ENCODE peak calls at places on chromosomes 3 and 15, in nine cellular contexts. One of them, this sample, is unnamed.
A peak's percentile ranks its signal among the peaks of the same experiment; 100 is the strongest.

GRCh38 chr3:89358281-89358680 is 250.9 kb downstream of the EPHA3 start:
- DNase-seq in activated CD4-positive, alpha-beta T cell treated with anti-CD3 and anti-CD28 coated beads for 1 hour: no peak
- DNase-seq in colonic mucosa: no peak
- DNase-seq in naive thymus-derived CD8-positive, alpha-beta T cell: no peak
- DNase-seq in EH: no peak
- DNase-seq in stimulated activated CD4-positive, alpha-beta T cell treated with anti-CD3 and anti-CD28 coated beads, Interleukin-12 subunit alpha, Interleukin-12 subunit beta, amount 100 ng/mL, for 24 hours: no peak
- DNase-seq in mesendoderm: no peak
- DNase-seq in cardiac fibroblast: no peak
- DNase-seq in iPS DF 6.9: no peak
- DNase-seq in this sample: no peak

GRCh38 chr3:50487181-50487580 is 16.3 kb downstream of the CACNA2D2 start:
- DNase-seq in iPS DF 6.9: no peak
- DNase-seq in naive thymus-derived CD8-positive, alpha-beta T cell: no peak
- DNase-seq in EH: no peak
- DNase-seq in stimulated activated CD4-positive, alpha-beta T cell treated with anti-CD3 and anti-CD28 coated beads, Interleukin-12 subunit alpha, Interleukin-12 subunit beta, amount 100 ng/mL, for 24 hours: no peak
- DNase-seq in activated CD4-positive, alpha-beta T cell treated with anti-CD3 and anti-CD28 coated beads for 1 hour: no peak
- DNase-seq in cardiac fibroblast: no peak
- DNase-seq in colonic mucosa: no peak
- DNase-seq in mesendoderm: no peak
- DNase-seq in this sample: no peak

GRCh38 chr3:112302881-112303761 is 9.1 kb upstream of the SLC9C1 start:
- DNase-seq in iPS DF 6.9: peak; percentile 91
- DNase-seq in mesendoderm: peak; percentile 96
- DNase-seq in EH: no peak
- DNase-seq in naive thymus-derived CD8-positive, alpha-beta T cell: no peak
- DNase-seq in stimulated activated CD4-positive, alpha-beta T cell treated with anti-CD3 and anti-CD28 coated beads, Interleukin-12 subunit alpha, Interleukin-12 subunit beta, amount 100 ng/mL, for 24 hours: no peak
- DNase-seq in cardiac fibroblast: no peak
- DNase-seq in colonic mucosa: no peak
- DNase-seq in activated CD4-positive, alpha-beta T cell treated with anti-CD3 and anti-CD28 coated beads for 1 hour: no peak
- DNase-seq in this sample: peak; percentile 90

GRCh38 chr15:41791970-41792637 is 17.8 kb downstream of the MAPKBP1 start:
- DNase-seq in EH: no peak
- DNase-seq in iPS DF 6.9: no peak
- DNase-seq in stimulated activated CD4-positive, alpha-beta T cell treated with anti-CD3 and anti-CD28 coated beads, Interleukin-12 subunit alpha, Interleukin-12 subunit beta, amount 100 ng/mL, for 24 hours: no peak
- DNase-seq in activated CD4-positive, alpha-beta T cell treated with anti-CD3 and anti-CD28 coated beads for 1 hour: no peak
- DNase-seq in colonic mucosa: no peak
- DNase-seq in mesendoderm: no peak
- DNase-seq in naive thymus-derived CD8-positive, alpha-beta T cell: no peak
- DNase-seq in cardiac fibroblast: no peak
- DNase-seq in this sample: no peak

GRCh38 chr15:57696146-57696545 is 10.4 kb upstream of the POLR2M start:
- DNase-seq in cardiac fibroblast: no peak
- DNase-seq in activated CD4-positive, alpha-beta T cell treated with anti-CD3 and anti-CD28 coated beads for 1 hour: no peak
- DNase-seq in stimulated activated CD4-positive, alpha-beta T cell treated with anti-CD3 and anti-CD28 coated beads, Interleukin-12 subunit alpha, Interleukin-12 subunit beta, amount 100 ng/mL, for 24 hours: no peak
- DNase-seq in iPS DF 6.9: no peak
- DNase-seq in EH: no peak
- DNase-seq in mesendoderm: peak; percentile 40
- DNase-seq in colonic mucosa: no peak
- DNase-seq in naive thymus-derived CD8-positive, alpha-beta T cell: no peak
- DNase-seq in this sample: no peak

GRCh38 chr15:95929232-95929846 is 401.2 kb upstream of the NR2F2 start:
- DNase-seq in iPS DF 6.9: no peak
- DNase-seq in EH: no peak
- DNase-seq in cardiac fibroblast: peak; percentile 8
- DNase-seq in activated CD4-positive, alpha-beta T cell treated with anti-CD3 and anti-CD28 coated beads for 1 hour: no peak
- DNase-seq in mesendoderm: no peak
- DNase-seq in naive thymus-derived CD8-positive, alpha-beta T cell: no peak
- DNase-seq in stimulated activated CD4-positive, alpha-beta T cell treated with anti-CD3 and anti-CD28 coated beads, Interleukin-12 subunit alpha, Interleukin-12 subunit beta, amount 100 ng/mL, for 24 hours: no peak
- DNase-seq in colonic mucosa: no peak
- DNase-seq in this sample: no peak

GRCh38 chr3:181999314-181999713 is 287.6 kb downstream of the SOX2 start:
- DNase-seq in mesendoderm: no peak
- DNase-seq in iPS DF 6.9: no peak
- DNase-seq in naive thymus-derived CD8-positive, alpha-beta T cell: no peak
- DNase-seq in stimulated activated CD4-positive, alpha-beta T cell treated with anti-CD3 and anti-CD28 coated beads, Interleukin-12 subunit alpha, Interleukin-12 subunit beta, amount 100 ng/mL, for 24 hours: no peak
- DNase-seq in cardiac fibroblast: no peak
- DNase-seq in activated CD4-positive, alpha-beta T cell treated with anti-CD3 and anti-CD28 coated beads for 1 hour: no peak
- DNase-seq in EH: no peak
- DNase-seq in colonic mucosa: no peak
- DNase-seq in this sample: no peak

GRCh38 chr15:25136119-25136518 is 181.3 kb downstream of the SNRPN start:
- DNase-seq in EH: peak; percentile 5
- DNase-seq in naive thymus-derived CD8-positive, alpha-beta T cell: no peak
- DNase-seq in colonic mucosa: no peak
- DNase-seq in activated CD4-positive, alpha-beta T cell treated with anti-CD3 and anti-CD28 coated beads for 1 hour: no peak
- DNase-seq in cardiac fibroblast: peak; percentile 32
- DNase-seq in iPS DF 6.9: no peak
- DNase-seq in mesendoderm: peak; percentile 62
- DNase-seq in stimulated activated CD4-positive, alpha-beta T cell treated with anti-CD3 and anti-CD28 coated beads, Interleukin-12 subunit alpha, Interleukin-12 subunit beta, amount 100 ng/mL, for 24 hours: no peak
- DNase-seq in this sample: peak; percentile 13

GRCh38 chr3:194740859-194741486 is 55.3 kb downstream of the FAM43A start:
- DNase-seq in naive thymus-derived CD8-positive, alpha-beta T cell: no peak
- DNase-seq in mesendoderm: peak; percentile 93
- DNase-seq in EH: peak; percentile 68
- DNase-seq in iPS DF 6.9: no peak
- DNase-seq in stimulated activated CD4-positive, alpha-beta T cell treated with anti-CD3 and anti-CD28 coated beads, Interleukin-12 subunit alpha, Interleukin-12 subunit beta, amount 100 ng/mL, for 24 hours: no peak
- DNase-seq in colonic mucosa: no peak
- DNase-seq in cardiac fibroblast: peak; percentile 89
- DNase-seq in activated CD4-positive, alpha-beta T cell treated with anti-CD3 and anti-CD28 coated beads for 1 hour: no peak
- DNase-seq in this sample: peak; percentile 81

GRCh38 chr3:25885544-25885943 is 95.7 kb downstream of the OXSM start:
- DNase-seq in activated CD4-positive, alpha-beta T cell treated with anti-CD3 and anti-CD28 coated beads for 1 hour: no peak
- DNase-seq in stimulated activated CD4-positive, alpha-beta T cell treated with anti-CD3 and anti-CD28 coated beads, Interleukin-12 subunit alpha, Interleukin-12 subunit beta, amount 100 ng/mL, for 24 hours: no peak
- DNase-seq in EH: peak; percentile 31
- DNase-seq in mesendoderm: peak; percentile 68
- DNase-seq in naive thymus-derived CD8-positive, alpha-beta T cell: no peak
- DNase-seq in colonic mucosa: no peak
- DNase-seq in cardiac fibroblast: peak; percentile 9
- DNase-seq in iPS DF 6.9: no peak
- DNase-seq in this sample: peak; percentile 63

GRCh38 chr15:52288051-52288942 is 7.3 kb downstream of the MYO5C start:
- DNase-seq in naive thymus-derived CD8-positive, alpha-beta T cell: no peak
- DNase-seq in stimulated activated CD4-positive, alpha-beta T cell treated with anti-CD3 and anti-CD28 coated beads, Interleukin-12 subunit alpha, Interleukin-12 subunit beta, amount 100 ng/mL, for 24 hours: no peak
- DNase-seq in mesendoderm: peak; percentile 41
- DNase-seq in iPS DF 6.9: no peak
- DNase-seq in cardiac fibroblast: peak; percentile 6
- DNase-seq in colonic mucosa: peak; percentile 90
- DNase-seq in EH: peak; percentile 16
- DNase-seq in activated CD4-positive, alpha-beta T cell treated with anti-CD3 and anti-CD28 coated beads for 1 hour: no peak
- DNase-seq in this sample: peak; percentile 76

GRCh38 chr15:79408041-79408440 is 24.1 kb upstream of the MINAR1 start:
- DNase-seq in stimulated activated CD4-positive, alpha-beta T cell treated with anti-CD3 and anti-CD28 coated beads, Interleukin-12 subunit alpha, Interleukin-12 subunit beta, amount 100 ng/mL, for 24 hours: no peak
- DNase-seq in mesendoderm: peak; percentile 38
- DNase-seq in iPS DF 6.9: no peak
- DNase-seq in colonic mucosa: no peak
- DNase-seq in naive thymus-derived CD8-positive, alpha-beta T cell: no peak
- DNase-seq in EH: peak; percentile 49
- DNase-seq in activated CD4-positive, alpha-beta T cell treated with anti-CD3 and anti-CD28 coated beads for 1 hour: no peak
- DNase-seq in cardiac fibroblast: no peak
- DNase-seq in this sample: no peak

GRCh38 chr15:50971115-50971514 is 62.6 kb downstream of the AP4E1 start:
- DNase-seq in naive thymus-derived CD8-positive, alpha-beta T cell: no peak
- DNase-seq in activated CD4-positive, alpha-beta T cell treated with anti-CD3 and anti-CD28 coated beads for 1 hour: no peak
- DNase-seq in EH: no peak
- DNase-seq in mesendoderm: no peak
- DNase-seq in cardiac fibroblast: no peak
- DNase-seq in iPS DF 6.9: no peak
- DNase-seq in stimulated activated CD4-positive, alpha-beta T cell treated with anti-CD3 and anti-CD28 coated beads, Interleukin-12 subunit alpha, Interleukin-12 subunit beta, amount 100 ng/mL, for 24 hours: no peak
- DNase-seq in colonic mucosa: no peak
- DNase-seq in this sample: no peak

GRCh38 chr3:66498718-66499611 is 1.9 kb downstream of the LRIG1 start:
- DNase-seq in naive thymus-derived CD8-positive, alpha-beta T cell: no peak
- DNase-seq in EH: no peak
- DNase-seq in activated CD4-positive, alpha-beta T cell treated with anti-CD3 and anti-CD28 coated beads for 1 hour: no peak
- DNase-seq in colonic mucosa: peak; percentile 58
- DNase-seq in iPS DF 6.9: no peak
- DNase-seq in stimulated activated CD4-positive, alpha-beta T cell treated with anti-CD3 and anti-CD28 coated beads, Interleukin-12 subunit alpha, Interleukin-12 subunit beta, amount 100 ng/mL, for 24 hours: no peak
- DNase-seq in cardiac fibroblast: peak; percentile 15
- DNase-seq in mesendoderm: no peak
- DNase-seq in this sample: no peak

GRCh38 chr3:27677554-27677953 is 44.6 kb downstream of the EOMES start:
- DNase-seq in activated CD4-positive, alpha-beta T cell treated with anti-CD3 and anti-CD28 coated beads for 1 hour: no peak
- DNase-seq in cardiac fibroblast: peak; percentile 99
- DNase-seq in stimulated activated CD4-positive, alpha-beta T cell treated with anti-CD3 and anti-CD28 coated beads, Interleukin-12 subunit alpha, Interleukin-12 subunit beta, amount 100 ng/mL, for 24 hours: no peak
- DNase-seq in colonic mucosa: no peak
- DNase-seq in EH: peak; percentile 95
- DNase-seq in naive thymus-derived CD8-positive, alpha-beta T cell: no peak
- DNase-seq in iPS DF 6.9: no peak
- DNase-seq in mesendoderm: no peak
- DNase-seq in this sample: no peak

GRCh38 chr15:40279437-40280141 is 3.3 kb downstream of the ANKRD63 start:
- DNase-seq in stimulated activated CD4-positive, alpha-beta T cell treated with anti-CD3 and anti-CD28 coated beads, Interleukin-12 subunit alpha, Interleukin-12 subunit beta, amount 100 ng/mL, for 24 hours: peak; percentile 21
- DNase-seq in mesendoderm: peak; percentile 78
- DNase-seq in activated CD4-positive, alpha-beta T cell treated with anti-CD3 and anti-CD28 coated beads for 1 hour: peak; percentile 52
- DNase-seq in colonic mucosa: peak; percentile 82
- DNase-seq in EH: peak; percentile 58
- DNase-seq in cardiac fibroblast: peak; percentile 60
- DNase-seq in naive thymus-derived CD8-positive, alpha-beta T cell: peak; percentile 57
- DNase-seq in iPS DF 6.9: no peak
- DNase-seq in this sample: peak; percentile 91

GRCh38 chr3:79063629-79064028 is 704.2 kb downstream of the ROBO1 start:
- DNase-seq in iPS DF 6.9: no peak
- DNase-seq in naive thymus-derived CD8-positive, alpha-beta T cell: no peak
- DNase-seq in colonic mucosa: no peak
- DNase-seq in mesendoderm: no peak
- DNase-seq in activated CD4-positive, alpha-beta T cell treated with anti-CD3 and anti-CD28 coated beads for 1 hour: no peak
- DNase-seq in stimulated activated CD4-positive, alpha-beta T cell treated with anti-CD3 and anti-CD28 coated beads, Interleukin-12 subunit alpha, Interleukin-12 subunit beta, amount 100 ng/mL, for 24 hours: no peak
- DNase-seq in EH: peak; percentile 47
- DNase-seq in cardiac fibroblast: no peak
- DNase-seq in this sample: no peak

GRCh38 chr3:108394563-108394962 is 98.2 kb downstream of the HHLA2 start:
- DNase-seq in mesendoderm: no peak
- DNase-seq in iPS DF 6.9: no peak
- DNase-seq in stimulated activated CD4-positive, alpha-beta T cell treated with anti-CD3 and anti-CD28 coated beads, Interleukin-12 subunit alpha, Interleukin-12 subunit beta, amount 100 ng/mL, for 24 hours: no peak
- DNase-seq in cardiac fibroblast: no peak
- DNase-seq in EH: no peak
- DNase-seq in naive thymus-derived CD8-positive, alpha-beta T cell: no peak
- DNase-seq in activated CD4-positive, alpha-beta T cell treated with anti-CD3 and anti-CD28 coated beads for 1 hour: no peak
- DNase-seq in colonic mucosa: no peak
- DNase-seq in this sample: no peak

GRCh38 chr3:135125171-135125801 is 330.2 kb downstream of the EPHB1 start:
- DNase-seq in cardiac fibroblast: peak; percentile 33
- DNase-seq in iPS DF 6.9: peak; percentile 31
- DNase-seq in naive thymus-derived CD8-positive, alpha-beta T cell: no peak
- DNase-seq in activated CD4-positive, alpha-beta T cell treated with anti-CD3 and anti-CD28 coated beads for 1 hour: no peak
- DNase-seq in stimulated activated CD4-positive, alpha-beta T cell treated with anti-CD3 and anti-CD28 coated beads, Interleukin-12 subunit alpha, Interleukin-12 subunit beta, amount 100 ng/mL, for 24 hours: no peak
- DNase-seq in mesendoderm: peak; percentile 56
- DNase-seq in colonic mucosa: no peak
- DNase-seq in EH: peak; percentile 53
- DNase-seq in this sample: peak; percentile 11

GRCh38 chr15:79378394-79379158 is 53.6 kb upstream of the MINAR1 start:
- DNase-seq in EH: peak; percentile 13
- DNase-seq in activated CD4-positive, alpha-beta T cell treated with anti-CD3 and anti-CD28 coated beads for 1 hour: no peak
- DNase-seq in iPS DF 6.9: no peak
- DNase-seq in mesendoderm: no peak
- DNase-seq in colonic mucosa: no peak
- DNase-seq in naive thymus-derived CD8-positive, alpha-beta T cell: no peak
- DNase-seq in stimulated activated CD4-positive, alpha-beta T cell treated with anti-CD3 and anti-CD28 coated beads, Interleukin-12 subunit alpha, Interleukin-12 subunit beta, amount 100 ng/mL, for 24 hours: no peak
- DNase-seq in cardiac fibroblast: peak; percentile 35
- DNase-seq in this sample: no peak

GRCh38 chr15:38128389-38128788 is 124.2 kb upstream of the SPRED1 start:
- DNase-seq in iPS DF 6.9: no peak
- DNase-seq in cardiac fibroblast: peak; percentile 69
- DNase-seq in colonic mucosa: no peak
- DNase-seq in naive thymus-derived CD8-positive, alpha-beta T cell: no peak
- DNase-seq in stimulated activated CD4-positive, alpha-beta T cell treated with anti-CD3 and anti-CD28 coated beads, Interleukin-12 subunit alpha, Interleukin-12 subunit beta, amount 100 ng/mL, for 24 hours: no peak
- DNase-seq in activated CD4-positive, alpha-beta T cell treated with anti-CD3 and anti-CD28 coated beads for 1 hour: no peak
- DNase-seq in EH: peak; percentile 29
- DNase-seq in mesendoderm: no peak
- DNase-seq in this sample: no peak

GRCh38 chr3:187929115-187929828 is 184.0 kb upstream of the BCL6 start:
- DNase-seq in EH: no peak
- DNase-seq in iPS DF 6.9: no peak
- DNase-seq in activated CD4-positive, alpha-beta T cell treated with anti-CD3 and anti-CD28 coated beads for 1 hour: no peak
- DNase-seq in cardiac fibroblast: no peak
- DNase-seq in stimulated activated CD4-positive, alpha-beta T cell treated with anti-CD3 and anti-CD28 coated beads, Interleukin-12 subunit alpha, Interleukin-12 subunit beta, amount 100 ng/mL, for 24 hours: no peak
- DNase-seq in colonic mucosa: no peak
- DNase-seq in mesendoderm: no peak
- DNase-seq in naive thymus-derived CD8-positive, alpha-beta T cell: no peak
- DNase-seq in this sample: no peak

GRCh38 chr3:13215940-13216546 is 142.8 kb upstream of the IQSEC1 start:
- DNase-seq in colonic mucosa: no peak
- DNase-seq in activated CD4-positive, alpha-beta T cell treated with anti-CD3 and anti-CD28 coated beads for 1 hour: no peak
- DNase-seq in cardiac fibroblast: peak; percentile 51
- DNase-seq in stimulated activated CD4-positive, alpha-beta T cell treated with anti-CD3 and anti-CD28 coated beads, Interleukin-12 subunit alpha, Interleukin-12 subunit beta, amount 100 ng/mL, for 24 hours: no peak
- DNase-seq in mesendoderm: no peak
- DNase-seq in iPS DF 6.9: no peak
- DNase-seq in naive thymus-derived CD8-positive, alpha-beta T cell: no peak
- DNase-seq in EH: peak; percentile 86
- DNase-seq in this sample: no peak

This sample was measured in ELF-1.